ENCODE peak calls at places on chromosomes 13 and 19, in five cellular contexts. K is ascending aorta, R is uterus, P is fibroblast of lung, A is H1. G is an unnamed sample. For H3K9me3 and H3K4me1, the result is how much of the 10 kb centered on the place peaks cover.

GRCh38 chr19:48815870-48816501 is 5.2 kb upstream of the BCAT2 start:
- DNase-seq in R (no peak), K (no peak), P (peak), A (no peak), G (no peak)

GRCh38 chr19:36008336-36008978 is at the start of gene SYNE4:
- DNase-seq in R (no peak), A (no peak), K (no peak), P (no peak), G (no peak)

GRCh38 chr13:39783051-39783450 is 127.6 kb downstream of the COG6 start:
- DNase-seq in K (no peak), R (no peak), A (no peak), P (no peak), G (no peak)

GRCh38 chr13:100454876-100455275 is 133.7 kb downstream of the GGACT start:
- DNase-seq in P (peak), R (no peak), K (no peak), A (no peak), G (no peak)

GRCh38 chr19:49151339-49152217 is 3.6 kb downstream of the HRC start:
- DNase-seq in K (no peak), P (peak), A (peak), R (no peak), G (no peak)

GRCh38 chr19:48398329-48399235 is 5.1 kb downstream of the GRIN2D start:
- DNase-seq in R (peak), K (no peak), A (peak), P (peak), G (peak)

GRCh38 chr19:41442473-41443360 is at the start of gene ERICH4:
- DNase-seq in K (no peak), A (no peak), R (no peak), P (no peak), G (no peak)

GRCh38 chr13:108060111-108060510 is 155.2 kb downstream of the LIG4 start:
- DNase-seq in R (no peak), A (peak), P (no peak), K (no peak), G (no peak)

GRCh38 chr19:8663920-8664670 is 33.7 kb downstream of the NFILZ start:
- DNase-seq in A (no peak), K (no peak), P (no peak), R (no peak), G (no peak)

GRCh38 chr19:28841531-28841930 is 371.4 kb downstream of the UQCRFS1 start:
- DNase-seq in A (no peak), K (no peak), P (no peak), R (no peak), G (no peak)

GRCh38 chr19:52248256-52248655 is 21.1 kb upstream of the ZNF766 start:
- DNase-seq in P (peak), A (no peak), K (no peak), R (peak), G (no peak)

GRCh38 chr13:73984949-73985691 is 149.1 kb downstream of the KLF12 start:
- DNase-seq in K (no peak), P (no peak), A (no peak), R (no peak), G (no peak)

GRCh38 chr19:54255105-54255775 is 1.8 kb downstream of the LILRB5 start:
- DNase-seq in P (no peak), R (no peak), K (no peak), A (no peak), G (no peak)

GRCh38 chr13:24199016-24199415 is 38.5 kb downstream of the SPATA13 start:
- DNase-seq in A (no peak), K (no peak), R (peak), P (no peak), G (peak)

GRCh38 chr13:114134111-114134943 is 1.9 kb upstream of the RASA3 start:
- DNase-seq in A (no peak), R (no peak), P (no peak), K (no peak), G (no peak)

GRCh38 chr19:55305491-55305890 is 19.6 kb downstream of the TMEM150B start:
- DNase-seq in A (no peak), K (no peak), R (peak), P (no peak), G (no peak)

GRCh38 chr19:4077800-4078683 is 11.3 kb upstream of the ZBTB7A start:
- DNase-seq in R (peak), K (no peak), A (no peak), P (no peak), G (peak)

GRCh38 chr13:88601949-88602348 is 930.8 kb downstream of the SLITRK5 start:
- DNase-seq in A (no peak), K (no peak), R (no peak), P (no peak), G (no peak)

GRCh38 chr19:58154287-58154678 is 3.7 kb upstream of the ZNF329 start:
- DNase-seq in A (no peak), R (peak), K (no peak), P (peak), G (peak)

GRCh38 chr13:29106651-29107050 is 286.5 kb downstream of the MTUS2 start:
- DNase-seq in R (no peak), K (no peak), A (no peak), P (no peak), G (no peak)

GRCh38 chr13:33676700-33677048 is 141.3 kb upstream of the RFC3 start:
- DNase-seq in P (peak), K (no peak), A (no peak), R (peak), G (peak)

GRCh38 chr13:78133511-78133910 is 214.9 kb upstream of the EDNRB start:
- DNase-seq in P (no peak), R (no peak), K (no peak), A (no peak), G (no peak)

GRCh38 chr19:51440052-51440451 is 18.2 kb downstream of the SIGLEC8 start:
- DNase-seq in K (no peak), R (no peak), A (no peak), P (no peak), G (no peak)

DNA sequence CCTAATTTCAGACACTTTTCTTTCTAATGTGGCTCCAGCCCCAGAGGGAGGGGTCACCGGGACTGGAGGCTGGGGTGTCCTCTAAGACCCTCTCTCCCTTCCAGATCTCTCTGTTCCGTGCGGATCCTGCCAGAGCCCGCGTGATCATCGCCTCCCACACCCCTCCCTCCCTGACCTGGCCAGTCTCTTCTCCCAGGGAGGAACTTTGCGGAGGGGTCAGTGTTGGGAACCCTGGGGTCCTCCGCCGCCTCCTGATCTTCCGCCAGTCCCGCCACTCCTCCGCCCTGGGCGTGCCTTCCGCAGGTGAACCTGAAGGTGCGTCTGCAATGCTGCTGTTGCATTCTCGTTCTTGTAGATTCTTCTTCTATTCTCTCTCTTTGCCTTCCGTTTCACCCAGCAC is 9.1 kb downstream of the SOX21 start:
- DNase-seq in R (no peak), A (no peak), P (no peak), K (no peak), G (no peak)
- H3K9me3 ChIP-seq in R (under half), A (under half), P (under half), K (under half), G (under half)

GRCh38 chr13:76813874-76814273 is 72.3 kb downstream of the KCTD12 start:
- DNase-seq in P (no peak), A (no peak), R (no peak), K (no peak), G (no peak)

GRCh38 chr13:76816394-76816793 is 69.8 kb downstream of the KCTD12 start:
- DNase-seq in K (no peak), A (no peak), P (no peak), R (no peak), G (no peak)

GRCh38 chr13:76812206-76812882 is 73.9 kb downstream of the KCTD12 start:
- DNase-seq in A (no peak), R (peak), P (no peak), K (no peak), G (peak)

GRCh38 chr13:76812971-76813691 is 73.1 kb downstream of the KCTD12 start:
- DNase-seq in K (peak), R (peak), A (no peak), P (no peak), G (peak)

DNA sequence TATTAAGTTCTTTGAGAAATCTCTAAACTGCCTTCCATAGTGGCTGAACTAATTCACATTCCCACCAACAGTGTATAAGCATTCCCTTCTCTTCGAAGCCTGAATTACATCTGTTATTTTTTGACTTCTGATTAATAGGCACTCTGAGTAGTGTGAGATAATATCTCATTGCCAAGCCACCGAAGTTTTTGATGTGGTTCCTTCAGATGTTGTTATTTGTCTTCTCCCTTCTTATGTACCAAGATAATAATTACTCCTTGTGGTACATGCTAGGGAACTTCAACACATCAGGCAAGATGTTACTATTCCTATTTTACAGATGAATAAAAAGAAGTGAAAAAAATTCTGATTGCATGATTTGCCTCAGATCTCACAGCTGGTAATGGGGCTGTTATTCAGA is 70.9 kb downstream of the KCTD12 start:
- DNase-seq in K (no peak), A (no peak), R (no peak), P (no peak), G (no peak)
- H3K4me1 ChIP-seq in K (under half), A (under half), R (under half), P (under half), G (under half)

DNA sequence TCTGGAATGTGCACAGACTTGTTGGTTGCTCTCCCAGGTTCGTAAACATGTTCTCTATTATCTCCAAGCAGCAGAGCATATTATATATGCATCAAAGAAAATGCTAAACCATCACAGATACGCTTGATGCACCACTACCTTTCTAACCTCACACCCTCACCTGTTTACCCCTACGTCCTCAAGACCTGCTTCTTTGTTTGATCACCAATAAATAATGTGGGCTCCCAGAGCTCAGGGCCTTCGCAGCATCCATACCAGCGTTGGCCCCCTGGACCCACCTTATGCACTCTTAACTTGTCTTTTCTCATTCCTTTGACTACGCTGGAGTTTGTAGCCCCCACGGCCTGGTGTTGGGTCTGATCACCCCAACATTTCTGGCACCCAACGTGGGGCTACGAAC is 10.0 kb upstream of the ZNF443 start:
- DNase-seq in K (no peak), R (no peak), P (no peak), A (no peak), G (no peak)
- H3K9me3 ChIP-seq in K (half or more), R (under half), P (under half), A (under half), G (half or more)

DNA sequence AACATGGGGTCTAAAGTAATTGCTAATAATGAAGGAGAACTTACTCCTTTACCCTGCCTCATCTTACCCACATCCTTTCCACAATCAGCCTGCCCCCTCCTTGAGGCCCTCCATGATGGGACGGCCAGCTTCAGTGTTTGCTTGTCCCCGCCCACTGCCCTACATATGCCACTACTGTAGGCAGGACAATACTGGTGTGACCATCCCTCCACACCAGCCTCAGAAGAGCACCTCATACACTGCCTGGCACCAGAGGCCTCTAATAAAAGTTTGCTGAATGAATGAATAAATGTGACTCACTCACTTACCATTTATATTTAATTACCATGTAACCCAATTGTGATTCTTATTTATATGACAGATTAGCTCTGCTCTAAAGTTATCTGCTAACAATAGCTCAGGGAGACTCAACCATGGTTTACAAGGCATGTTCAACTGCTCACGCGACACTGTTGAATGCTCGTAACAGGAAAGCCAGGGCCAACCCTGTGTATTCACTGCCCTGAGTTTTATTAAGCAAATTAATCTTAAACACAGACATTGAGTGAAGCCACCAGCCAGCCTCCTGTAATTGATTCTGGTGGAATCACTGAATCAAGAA is 65.9 kb upstream of the DOCK9 start:
- DNase-seq in R (no peak), A (no peak), P (peak), K (no peak), G (no peak)
- H3K4me1 ChIP-seq in R (under half), A (under half), P (under half), K (under half), G (under half)

GRCh38 chr19:27674701-27675100 is 1538.2 kb downstream of the UQCRFS1 start:
- DNase-seq in K (no peak), P (no peak), R (no peak), A (no peak), G (no peak)
- H3K9me3 ChIP-seq in K (under half), P (under half), R (under half), A (half or more), G (under half)

GRCh38 chr19:16087940-16088339 is 11.6 kb downstream of the TPM4 start:
- DNase-seq in R (no peak), A (no peak), K (no peak), P (no peak), G (no peak)
- H3K4me1 ChIP-seq in R (under half), A (under half), K (under half), P (under half), G (half or more)

GRCh38 chr19:44258139-44258538 is 1.5 kb upstream of the ZNF233 start:
- DNase-seq in K (no peak), R (no peak), A (no peak), P (no peak), G (no peak)

GRCh38 chr19:44260343-44260681 is 626 bp downstream of the ZNF233 start:
- DNase-seq in K (no peak), A (no peak), R (no peak), P (no peak), G (no peak)

GRCh38 chr19:44258835-44259413 is 762 bp upstream of the ZNF233 start:
- DNase-seq in A (no peak), P (no peak), R (no peak), K (no peak), G (no peak)

GRCh38 chr19:44254496-44254895 is 5.2 kb upstream of the ZNF233 start:
- DNase-seq in P (no peak), A (no peak), R (no peak), K (no peak), G (no peak)

DNA sequence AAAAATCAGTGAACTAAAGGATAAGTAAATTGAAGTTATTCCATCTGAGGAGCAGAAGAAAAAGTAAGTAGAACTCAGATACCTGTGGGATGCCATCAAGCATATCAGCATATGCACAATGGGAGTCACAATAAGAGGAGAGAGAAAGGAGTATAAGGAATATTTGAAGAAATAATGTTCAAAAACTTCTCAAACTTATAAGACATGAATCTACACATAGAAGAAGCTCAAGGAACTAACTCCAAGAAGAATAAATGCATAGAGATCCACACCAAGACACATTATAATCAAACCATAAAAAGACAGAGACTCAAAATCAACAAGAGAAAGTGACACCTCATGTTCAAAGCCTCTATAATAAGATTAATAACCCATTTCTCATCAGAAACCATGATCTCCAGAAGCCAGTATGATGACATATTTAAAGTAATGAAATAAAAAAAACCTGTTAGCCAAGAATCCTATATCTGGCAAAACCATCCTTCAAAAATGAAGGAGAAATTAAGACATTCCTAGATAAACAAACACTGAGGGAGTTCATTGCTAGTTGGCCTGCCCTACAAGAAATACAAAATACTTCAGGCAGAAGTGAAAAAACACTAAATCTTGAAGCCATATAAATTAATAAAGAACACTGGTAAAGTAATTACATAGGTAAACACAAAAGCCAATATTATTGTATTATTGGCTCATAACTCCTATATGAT is 3.8 kb upstream of the ZNF233 start:
- DNase-seq in P (no peak), K (no peak), R (no peak), A (no peak), G (no peak)
- H3K9me3 ChIP-seq in P (under half), K (half or more), R (under half), A (under half), G (half or more)

GRCh38 chr13:109669234-109669612 is 117.2 kb downstream of the IRS2 start:
- DNase-seq in R (no peak), A (no peak), K (no peak), P (no peak), G (no peak)

GRCh38 chr13:109669956-109670355 is 116.4 kb downstream of the IRS2 start:
- DNase-seq in K (no peak), P (no peak), A (no peak), R (no peak), G (no peak)

GRCh38 chr13:109666656-109667448 is 119.5 kb downstream of the IRS2 start:
- DNase-seq in P (peak), K (no peak), R (no peak), A (no peak), G (no peak)

GRCh38 chr13:109667754-109668360 is 118.5 kb downstream of the IRS2 start:
- DNase-seq in A (no peak), K (no peak), R (no peak), P (no peak), G (no peak)

DNA sequence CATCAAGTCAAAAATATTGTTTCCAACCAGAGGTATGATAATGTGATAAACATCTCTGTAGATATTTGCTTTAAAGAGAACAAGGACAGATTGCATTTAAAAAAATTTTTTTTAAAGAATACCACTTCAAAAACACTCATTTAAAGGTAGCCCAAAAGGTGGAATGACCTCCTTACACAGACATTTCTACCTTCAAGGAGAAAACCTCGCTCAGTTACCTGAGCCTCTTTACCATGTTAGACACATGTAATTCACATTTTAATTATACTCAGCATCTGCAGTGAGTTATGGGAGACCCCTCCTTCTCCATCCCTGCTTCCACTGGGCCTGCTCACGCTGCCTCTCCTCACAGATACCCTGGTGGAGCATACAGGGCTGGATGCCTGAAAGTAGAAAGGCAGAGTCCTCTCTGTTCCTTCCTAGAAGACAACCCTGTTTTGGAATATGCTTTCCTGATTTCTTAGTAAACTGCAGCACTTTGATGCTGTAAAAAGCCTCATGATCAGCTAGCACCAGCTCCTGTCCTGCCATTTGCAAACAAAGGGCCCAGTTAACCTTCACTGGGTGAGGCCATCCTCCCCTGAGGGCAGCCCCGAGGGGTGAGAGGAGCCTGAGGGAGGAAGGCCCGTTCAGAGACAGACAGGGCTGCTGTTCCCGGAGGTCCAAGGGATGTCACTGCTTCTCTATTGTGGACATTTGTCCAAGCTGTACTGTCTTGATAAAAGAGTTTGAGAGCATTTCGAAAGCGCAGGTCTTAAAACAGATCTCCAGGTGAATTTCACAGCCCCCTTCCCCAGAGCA is 117.8 kb downstream of the IRS2 start:
- DNase-seq in P (no peak), A (no peak), R (no peak), K (no peak), G (no peak)
- H3K4me1 ChIP-seq in P (under half), A (under half), R (under half), K (under half), G (under half)

DNA sequence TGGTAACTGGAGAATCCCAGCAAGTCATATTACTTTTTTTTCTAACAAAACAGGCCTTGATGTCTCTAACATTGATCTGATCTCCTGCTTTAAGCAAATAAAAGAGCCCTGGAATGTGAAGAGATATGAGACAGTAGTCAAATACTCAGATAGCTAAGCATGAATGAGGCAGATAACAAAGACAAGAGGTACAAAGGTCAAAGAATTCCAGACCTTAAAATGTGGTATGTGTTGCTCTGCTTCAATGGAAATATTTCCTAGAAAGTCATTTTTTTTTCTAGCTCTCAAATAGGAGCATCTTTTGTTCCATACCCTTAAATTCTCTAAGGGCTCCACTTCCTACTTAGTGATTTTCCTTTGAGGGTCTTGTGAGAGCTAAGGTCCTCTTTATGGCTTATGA is 54.6 kb downstream of the ZNF254 start:
- DNase-seq in A (no peak), K (no peak), P (peak), R (no peak), G (no peak)
- H3K9me3 ChIP-seq in A (under half), K (half or more), P (under half), R (under half), G (half or more)